ENCODE peak calls at places on chromosomes 5 and 9, in nine cellular contexts. P, G, J, N, E, D, A, S and V are unnamed samples.

GRCh38 chr5:32506809-32507208 is 62.3 kb upstream of the ZFR start:
- DNase-seq in S (no peak), E (no peak), N (no peak), J (peak; percentile 63), A (peak; percentile 16), P (peak; percentile 91), G (no peak), D (no peak), V (no peak)

GRCh38 chr5:72478684-72479083 is 28.5 kb downstream of the ZNF366 start:
- DNase-seq in P (peak; percentile 66), D (no peak), S (no peak), G (no peak), N (no peak), A (no peak), J (no peak), E (no peak), V (no peak)

GRCh38 chr5:116382874-116383266 is 191.8 kb downstream of the SEMA6A start:
- DNase-seq in A (no peak), G (no peak), J (no peak), P (no peak), N (no peak), S (no peak), E (no peak), D (no peak), V (no peak)

GRCh38 chr9:99012957-99013512 is 69.3 kb downstream of the COL15A1 start:
- DNase-seq in S (no peak), N (no peak), P (no peak), A (no peak), D (no peak), E (no peak), G (no peak), J (no peak), V (peak; percentile 22)

GRCh38 chr5:181191526-181192336 is 13.3 kb downstream of the TRIM7 start:
- DNase-seq in J (peak; percentile 94), D (peak; percentile 97), G (peak; percentile 93), P (peak; percentile 94), E (no peak), A (peak; percentile 98), S (peak; percentile 96), N (peak; percentile 92), V (peak; percentile 94)

GRCh38 chr5:149205625-149206523 is 64.6 kb downstream of the ABLIM3 start:
- DNase-seq in S (no peak), P (peak; percentile 93), D (no peak), E (no peak), N (no peak), J (peak; percentile 80), A (peak; percentile 76), G (no peak), V (no peak)

GRCh38 chr9:17531642-17532254 is 47.1 kb upstream of the SH3GL2 start:
- DNase-seq in S (no peak), A (peak; percentile 22), G (peak; percentile 22), E (no peak), J (peak; percentile 24), N (no peak), P (peak; percentile 60), D (peak; percentile 57), V (no peak)

GRCh38 chr5:91469517-91470165 is 86.5 kb upstream of the ARRDC3 start:
- DNase-seq in J (no peak), P (no peak), G (no peak), D (no peak), S (no peak), N (no peak), E (no peak), A (peak; percentile 49), V (no peak)

GRCh38 chr5:126624534-126624933 is 23.8 kb downstream of the PHAX start:
- DNase-seq in N (no peak), S (no peak), D (no peak), P (peak; percentile 94), E (no peak), A (peak; percentile 67), G (no peak), J (peak; percentile 67), V (no peak)

GRCh38 chr5:33997331-33997983 is 10.4 kb downstream of the AMACR start:
- DNase-seq in S (peak; percentile 8), N (no peak), J (peak; percentile 85), D (no peak), A (peak; percentile 50), E (no peak), P (peak; percentile 88), G (peak; percentile 51), V (peak; percentile 28)

GRCh38 chr5:110054240-110054639 is 364.5 kb downstream of the MAN2A1 start:
- DNase-seq in S (peak; percentile 58), J (peak; percentile 35), P (peak; percentile 21), D (no peak), E (peak; percentile 34), N (peak; percentile 9), A (peak; percentile 24), G (peak; percentile 28), V (peak; percentile 86)

GRCh38 chr5:61604076-61604475 is 272.0 kb downstream of the ZSWIM6 start:
- DNase-seq in S (no peak), P (no peak), N (no peak), J (no peak), A (no peak), G (no peak), D (no peak), E (no peak), V (no peak)

GRCh38 chr9:85401998-85402397 is 339.8 kb downstream of the AGTPBP1 start:
- DNase-seq in G (no peak), P (no peak), E (no peak), D (no peak), A (peak; percentile 83), S (no peak), J (no peak), N (no peak), V (no peak)

GRCh38 chr9:115035872-115036612 is 81.9 kb downstream of the TNC start:
- DNase-seq in J (peak; percentile 94), P (peak; percentile 86), G (no peak), N (no peak), A (peak; percentile 73), E (no peak), D (no peak), S (no peak), V (no peak)

GRCh38 chr9:78470741-78471140 is 173.8 kb downstream of the PSAT1 start:
- DNase-seq in J (no peak), D (no peak), E (no peak), G (no peak), N (no peak), S (no peak), A (no peak), P (no peak), V (no peak)

GRCh38 chr5:172778223-172778814 is 7.3 kb upstream of the DUSP1 start:
- DNase-seq in G (no peak), P (peak; percentile 89), J (peak; percentile 70), A (peak; percentile 90), S (no peak), D (no peak), E (no peak), N (no peak), V (no peak)

GRCh38 chr9:132993511-132993939 is 15.0 kb downstream of the GFI1B start:
- DNase-seq in N (no peak), G (no peak), E (no peak), D (no peak), J (no peak), P (no peak), S (no peak), A (no peak), V (no peak)

GRCh38 chr5:53191766-53192165 is 82.2 kb upstream of the MOCS2 start:
- DNase-seq in S (no peak), P (peak; percentile 20), A (no peak), D (no peak), N (no peak), E (no peak), J (no peak), G (no peak), V (no peak)

GRCh38 chr5:180104131-180104530 is 32.6 kb upstream of the RNF130 start:
- DNase-seq in G (no peak), D (no peak), E (no peak), S (no peak), P (no peak), A (no peak), J (no peak), N (no peak), V (no peak)

GRCh38 chr9:71928376-71928775 is 16.9 kb downstream of the C9orf85 start:
- DNase-seq in P (peak; percentile 31), J (no peak), S (no peak), E (no peak), G (no peak), D (no peak), N (no peak), A (no peak), V (no peak)

GRCh38 chr5:108700928-108701327 is 46.8 kb upstream of the FER start:
- DNase-seq in P (no peak), N (no peak), J (no peak), D (no peak), G (no peak), E (no peak), S (no peak), A (no peak), V (no peak)

GRCh38 chr5:167644619-167645018 is 646.8 kb upstream of the WWC1 start:
- DNase-seq in P (no peak), N (no peak), J (no peak), A (no peak), E (no peak), G (no peak), S (no peak), D (no peak), V (no peak)

GRCh38 chr9:110259566-110259965 is 3.3 kb upstream of the TXN start:
- DNase-seq in G (no peak), E (no peak), D (no peak), N (no peak), A (no peak), P (no peak), S (no peak), J (no peak), V (no peak)